ENCODE peak calls at places on chromosomes 7 and 10, in nine cellular contexts. F, C, N, G, D, X, E, Q and W are unnamed samples.

GRCh38 chr7:90596745-90597526 is 815 bp downstream of the CDK14 start:
- DNase-seq in F (no peak), C (peak; percentile 76), N (peak; percentile 53), G (no peak), D (peak; percentile 39), X (no peak), E (peak; percentile 54), Q (no peak), W (peak; percentile 39)

GRCh38 chr7:2197436-2198155 is 35.1 kb downstream of the MAD1L1 start:
- DNase-seq in F (no peak), C (no peak), N (no peak), G (no peak), D (no peak), X (no peak), E (peak; percentile 29), Q (no peak), W (no peak)

GRCh38 chr7:65239707-65240352 is 133.8 kb upstream of the ZNF92 start:
- DNase-seq in F (no peak), C (peak; percentile 23), N (peak; percentile 12), G (no peak), D (peak; percentile 67), X (no peak), E (peak; percentile 67), Q (no peak), W (peak; percentile 84)

GRCh38 chr10:98555011-98555619 is 108.4 kb upstream of the HPS1 start:
- DNase-seq in F (no peak), C (no peak), N (no peak), G (no peak), D (no peak), X (no peak), E (no peak), Q (no peak), W (no peak)

GRCh38 chr10:124184208-124184820 is 90.9 kb upstream of the CHST15 start:
- DNase-seq in F (no peak), C (no peak), N (no peak), G (no peak), D (no peak), X (no peak), E (no peak), Q (no peak), W (no peak)

GRCh38 chr10:61763778-61764177 is 101.0 kb downstream of the CABCOCO1 start:
- DNase-seq in F (no peak), C (no peak), N (no peak), G (no peak), D (no peak), X (no peak), E (no peak), Q (no peak), W (no peak)

GRCh38 chr7:108265007-108265406 is 134.8 kb upstream of the LAMB4 start:
- DNase-seq in F (no peak), C (no peak), N (no peak), G (no peak), D (no peak), X (no peak), E (no peak), Q (no peak), W (no peak)

GRCh38 chr10:86285136-86285790 is 81.3 kb downstream of the GRID1 start:
- DNase-seq in F (no peak), C (no peak), N (no peak), G (no peak), D (no peak), X (peak; percentile 35), E (no peak), Q (no peak), W (no peak)

GRCh38 chr7:5282464-5283316 is at the start of gene SLC29A4:
- DNase-seq in F (no peak), C (peak; percentile 45), N (peak; percentile 46), G (peak; percentile 52), D (no peak), X (no peak), E (peak; percentile 40), Q (peak; percentile 13), W (peak; percentile 76)

GRCh38 chr10:33263453-33263852 is 71.0 kb downstream of the NRP1 start:
- DNase-seq in F (no peak), C (peak; percentile 70), N (no peak), G (no peak), D (no peak), X (no peak), E (no peak), Q (no peak), W (no peak)

GRCh38 chr7:65983965-65984654 is 2.1 kb upstream of the GUSB start:
- DNase-seq in F (peak; percentile 53), C (no peak), N (no peak), G (no peak), D (no peak), X (no peak), E (no peak), Q (no peak), W (no peak)

GRCh38 chr7:130758429-130759056 is 24.5 kb upstream of the KLF14 start:
- DNase-seq in F (peak; percentile 32), C (peak; percentile 71), N (peak; percentile 80), G (no peak), D (peak; percentile 68), X (no peak), E (peak; percentile 43), Q (peak; percentile 37), W (peak; percentile 12)

GRCh38 chr10:114095676-114096331 is 52.1 kb downstream of the ADRB1 start:
- DNase-seq in F (no peak), C (no peak), N (no peak), G (no peak), D (no peak), X (no peak), E (no peak), Q (no peak), W (no peak)

GRCh38 chr7:110944966-110945644 is 145.8 kb upstream of the LRRN3 start:
- DNase-seq in F (no peak), C (no peak), N (no peak), G (no peak), D (peak; percentile 59), X (no peak), E (peak; percentile 55), Q (no peak), W (peak; percentile 2)

GRCh38 chr7:6242561-6242960 is 29.9 kb downstream of the CYTH3 start:
- DNase-seq in F (no peak), C (peak; percentile 68), N (no peak), G (no peak), D (no peak), X (no peak), E (no peak), Q (no peak), W (no peak)

GRCh38 chr7:30770936-30771858 is at the start of gene MINDY4:
- DNase-seq in F (no peak), C (peak; percentile 85), N (peak; percentile 81), G (peak; percentile 84), D (peak; percentile 93), X (peak; percentile 93), E (peak; percentile 90), Q (peak; percentile 54), W (peak; percentile 97)

GRCh38 chr7:156051884-156052283 is 239.6 kb upstream of the SHH start:
- DNase-seq in F (no peak), C (no peak), N (no peak), G (no peak), D (no peak), X (no peak), E (no peak), Q (no peak), W (no peak)

GRCh38 chr7:98553666-98554065 is 63.4 kb upstream of the NPTX2 start:
- DNase-seq in F (no peak), C (no peak), N (no peak), G (no peak), D (no peak), X (no peak), E (no peak), Q (no peak), W (no peak)

GRCh38 chr7:3585826-3586225 is 284.8 kb downstream of the SDK1 start:
- DNase-seq in F (no peak), C (no peak), N (no peak), G (no peak), D (peak; percentile 47), X (no peak), E (peak; percentile 77), Q (no peak), W (peak; percentile 42)

DNA sequence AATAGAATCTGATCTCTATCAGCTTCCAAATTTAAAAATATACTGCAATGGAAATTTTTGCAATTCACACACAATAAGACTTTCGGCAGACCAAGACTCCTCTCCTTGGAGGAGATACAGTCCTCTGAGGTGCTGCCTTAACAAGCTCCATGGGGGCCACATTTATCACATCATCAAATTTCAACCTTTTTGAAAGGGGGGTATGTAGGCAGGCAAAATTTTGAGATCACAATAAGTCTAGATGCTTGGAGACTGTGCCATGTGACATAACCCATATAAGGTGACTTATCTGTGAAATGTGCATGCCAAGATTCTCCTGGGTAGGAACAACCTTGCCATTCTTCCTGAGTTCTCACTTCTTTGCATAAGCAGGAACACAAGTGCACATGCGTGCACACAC is at the start of gene OR2A12:
- DNase-seq in F (no peak), C (no peak), N (no peak), G (no peak), D (no peak), X (no peak), E (no peak), Q (no peak), W (no peak)
- H3K27me3 ChIP-seq in F (no peaks in the 10 kb centered on the region), C (no peaks in the 10 kb centered on the region), N (no peaks in the 10 kb centered on the region), G (no peaks in the 10 kb centered on the region), D (no peaks in the 10 kb centered on the region), X (no peaks in the 10 kb centered on the region), E (no peaks in the 10 kb centered on the region), Q (no peaks in the 10 kb centered on the region), W (no peaks in the 10 kb centered on the region)

DNA sequence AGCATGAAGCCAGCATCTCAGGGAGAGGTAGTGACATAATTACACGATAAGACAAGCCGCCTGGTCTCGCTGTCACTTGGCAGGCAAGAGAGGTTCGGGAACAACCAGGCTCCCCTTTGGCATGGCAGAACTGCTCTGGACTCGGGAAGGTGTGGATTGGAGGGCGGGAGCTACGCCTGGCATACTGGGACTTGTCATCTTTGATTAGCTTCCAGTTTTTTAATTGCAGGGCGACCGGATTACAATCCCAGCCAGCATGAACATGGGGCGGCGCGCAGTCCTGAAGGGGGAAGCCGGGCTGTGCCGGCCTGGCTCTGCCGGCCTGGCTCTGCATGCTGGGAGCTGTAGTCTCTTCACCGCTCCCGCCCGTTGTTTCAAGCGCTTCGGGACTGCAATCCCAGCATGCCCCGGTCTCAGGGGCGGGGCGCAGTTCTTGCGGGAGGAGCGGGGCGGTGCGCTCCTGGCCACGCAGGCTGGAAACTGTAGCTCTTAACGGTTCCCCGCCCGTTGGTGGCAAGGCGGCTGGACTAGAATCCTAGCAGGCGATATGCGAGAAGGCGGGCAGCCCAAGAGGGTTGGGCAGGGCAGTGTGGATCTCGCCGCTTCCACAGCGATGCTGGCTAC is 45.5 kb upstream of the ZNF716 start:
- DNase-seq in F (no peak), C (no peak), N (no peak), G (no peak), D (no peak), X (no peak), E (no peak), Q (no peak), W (no peak)
- H3K4me3 ChIP-seq in F (no peak overlapping the region), C (no peak overlapping the region), N (no peak overlapping the region), G (no peak overlapping the region), D (no peak overlapping the region), X (no peak overlapping the region), E (no peak overlapping the region), Q (no peak overlapping the region), W (no peak overlapping the region)

GRCh38 chr7:134297489-134297888 is 19.2 kb downstream of the SLC35B4 start:
- DNase-seq in F (no peak), C (no peak), N (no peak), G (no peak), D (no peak), X (no peak), E (no peak), Q (no peak), W (no peak)
- H3K36me3 ChIP-seq in F (no peaks in the 10 kb centered on the region), C (peaks cover 54% of the 10 kb centered on the region), N (no peaks in the 10 kb centered on the region), G (peaks cover 14% of the 10 kb centered on the region), D (peaks cover 23% of the 10 kb centered on the region), X (peaks cover 40% of the 10 kb centered on the region), E (peaks cover 8% of the 10 kb centered on the region), Q (peaks cover 3% of the 10 kb centered on the region), W (peaks cover 19% of the 10 kb centered on the region)

GRCh38 chr10:104510644-104511043 is 130.4 kb upstream of the SORCS3 start:
- DNase-seq in F (no peak), C (no peak), N (no peak), G (no peak), D (no peak), X (no peak), E (no peak), Q (no peak), W (no peak)
- H3K27me3 ChIP-seq in F (peaks cover 5% of the 10 kb centered on the region), C (peaks cover 5% of the 10 kb centered on the region), N (no peaks in the 10 kb centered on the region), G (no peaks in the 10 kb centered on the region), D (no peaks in the 10 kb centered on the region), X (no peaks in the 10 kb centered on the region), E (no peaks in the 10 kb centered on the region), Q (peaks cover 94% of the 10 kb centered on the region), W (no peaks in the 10 kb centered on the region)